ENCODE peak calls at places on chromosome 11, in five cellular contexts. W is dorsolateral prefrontal cortex, U is WTC11, T is omental fat pad, C is HCT116. F is an unnamed sample.

GRCh38 chr11:100961633-100962032 is 168.0 kb downstream of the PGR start:
- DNase-seq in W (no peak), U (no peak), T (no peak), C (no peak), F (no peak)

GRCh38 chr11:17476317-17477083 is at the start of gene ABCC8:
- DNase-seq in W (no peak), U (peak), T (no peak), C (no peak), F (no peak)

GRCh38 chr11:61141601-61142028 is 19.6 kb downstream of the VPS37C start:
- DNase-seq in W (peak), U (no peak), T (no peak), C (no peak), F (no peak)

GRCh38 chr11:61687420-61687819 is 7.2 kb downstream of the DAGLA start:
- DNase-seq in W (no peak), U (no peak), T (no peak), C (no peak), F (no peak)

GRCh38 chr11:61955416-61956135 is 5.4 kb downstream of the BEST1 start:
- DNase-seq in W (no peak), U (peak), T (no peak), C (no peak), F (no peak)

GRCh38 chr11:34514597-34514996 is 1.0 kb upstream of the ELF5 start:
- DNase-seq in W (no peak), U (no peak), T (no peak), C (no peak), F (no peak)

GRCh38 chr11:94769897-94770296 is 1.7 kb downstream of the AMOTL1 start:
- DNase-seq in W (no peak), U (no peak), T (no peak), C (no peak), F (no peak)

GRCh38 chr11:72443016-72443415 is 8.7 kb upstream of the CLPB start:
- DNase-seq in W (no peak), U (no peak), T (no peak), C (no peak), F (no peak)

GRCh38 chr11:60925685-60926267 is 1.5 kb downstream of the TMEM132A start:
- DNase-seq in W (no peak), U (no peak), T (no peak), C (no peak), F (peak)

GRCh38 chr11:6438979-6439571 is 1.7 kb downstream of the HPX start:
- DNase-seq in W (peak), U (peak), T (no peak), C (peak), F (peak)

GRCh38 chr11:120501440-120501839 is 10.1 kb upstream of the GRIK4 start:
- DNase-seq in W (no peak), U (no peak), T (no peak), C (no peak), F (no peak)

GRCh38 chr11:35748644-35749043 is 86.1 kb downstream of the TRIM44 start:
- DNase-seq in W (no peak), U (no peak), T (no peak), C (no peak), F (no peak)

GRCh38 chr11:103892603-103893002 is 143.8 kb upstream of the DDI1 start:
- DNase-seq in W (peak), U (no peak), T (no peak), C (no peak), F (peak)

GRCh38 chr11:8907116-8907515 is 3.9 kb upstream of the AKIP1 start:
- DNase-seq in W (no peak), U (no peak), T (no peak), C (no peak), F (no peak)

GRCh38 chr11:121479355-121479754 is 26.6 kb upstream of the SORL1-AS1 start:
- DNase-seq in W (no peak), U (peak), T (no peak), C (no peak), F (no peak)

GRCh38 chr11:85694385-85694980 is 8.5 kb upstream of the CCDC89 start:
- DNase-seq in W (no peak), U (no peak), T (no peak), C (peak), F (peak)

GRCh38 chr11:35811783-35812182 is 132.1 kb upstream of the LDLRAD3 start:
- DNase-seq in W (no peak), U (no peak), T (no peak), C (no peak), F (no peak)

GRCh38 chr11:130118165-130118564 is 41.4 kb upstream of the ST14 start:
- DNase-seq in W (no peak), U (no peak), T (no peak), C (no peak), F (no peak)

GRCh38 chr11:111601979-111602864 is at the start of gene SIK2:
- DNase-seq in W (peak), U (peak), T (peak), C (peak), F (peak)

GRCh38 chr11:47143322-47143721 is 33.4 kb downstream of the ARFGAP2 start:
- DNase-seq in W (no peak), U (no peak), T (no peak), C (no peak), F (no peak)

GRCh38 chr11:15663778-15664218 is 549.1 kb downstream of the INSC start:
- DNase-seq in W (no peak), U (peak), T (no peak), C (no peak), F (peak)

GRCh38 chr11:116580828-116581227 is 192.0 kb downstream of the BUD13 start:
- DNase-seq in W (no peak), U (peak), T (no peak), C (no peak), F (peak)

GRCh38 chr11:124483422-124483821 is 37.9 kb upstream of the OR8B8 start:
- DNase-seq in W (no peak), U (no peak), T (no peak), C (no peak), F (peak)

GRCh38 chr11:65496304-65497140 is 2.3 kb upstream of the MALAT1 start:
- DNase-seq in W (peak), U (no peak), T (peak), C (no peak), F (peak)

GRCh38 chr11:2797181-2797711 is 88.3 kb downstream of the CDKN1C start:
- DNase-seq in W (peak), U (peak), T (peak), C (no peak), F (no peak)

GRCh38 chr11:71490044-71490730 is 36.9 kb upstream of the KRTAP5-7 start:
- DNase-seq in W (no peak), U (no peak), T (no peak), C (no peak), F (no peak)

GRCh38 chr11:75161506-75161905 is 10.6 kb downstream of the SLCO2B1 start:
- DNase-seq in W (no peak), U (no peak), T (no peak), C (no peak), F (peak)

GRCh38 chr11:7143908-7144307 is 55.1 kb downstream of the RBMXL2 start:
- DNase-seq in W (no peak), U (no peak), T (no peak), C (peak), F (peak)

GRCh38 chr11:12565406-12565805 is 108.8 kb upstream of the TEAD1 start:
- DNase-seq in W (no peak), U (no peak), T (no peak), C (no peak), F (no peak)

GRCh38 chr11:69142894-69143293 is 12.8 kb upstream of the SMIM38 start:
- DNase-seq in W (no peak), U (no peak), T (no peak), C (no peak), F (no peak)

GRCh38 chr11:26150046-26150445 is 181.9 kb upstream of the ANO3 start:
- DNase-seq in W (no peak), U (no peak), T (no peak), C (no peak), F (no peak)

GRCh38 chr11:6258571-6258998 is 1.1 kb upstream of the CCKBR start:
- DNase-seq in W (no peak), U (peak), T (no peak), C (no peak), F (peak)

GRCh38 chr11:44270403-44271192 is 39.3 kb downstream of the ALX4 start:
- DNase-seq in W (no peak), U (no peak), T (no peak), C (no peak), F (no peak)

GRCh38 chr11:30165652-30166051 is 65.2 kb upstream of the FSHB start:
- DNase-seq in W (no peak), U (no peak), T (no peak), C (no peak), F (no peak)

GRCh38 chr11:64803163-64803845 is at the start of gene MAP4K2:
- DNase-seq in W (peak), U (peak), T (peak), C (peak), F (peak)

GRCh38 chr11:13691296-13691899 is 22.9 kb downstream of the FAR1 start:
- DNase-seq in W (no peak), U (no peak), T (no peak), C (no peak), F (no peak)

GRCh38 chr11:15199693-15200092 is 85.0 kb downstream of the INSC start:
- DNase-seq in W (no peak), U (no peak), T (no peak), C (no peak), F (no peak)

GRCh38 chr11:29005401-29005980 is 897.3 kb downstream of the METTL15 start:
- DNase-seq in W (no peak), U (peak), T (no peak), C (no peak), F (peak)

DNA sequence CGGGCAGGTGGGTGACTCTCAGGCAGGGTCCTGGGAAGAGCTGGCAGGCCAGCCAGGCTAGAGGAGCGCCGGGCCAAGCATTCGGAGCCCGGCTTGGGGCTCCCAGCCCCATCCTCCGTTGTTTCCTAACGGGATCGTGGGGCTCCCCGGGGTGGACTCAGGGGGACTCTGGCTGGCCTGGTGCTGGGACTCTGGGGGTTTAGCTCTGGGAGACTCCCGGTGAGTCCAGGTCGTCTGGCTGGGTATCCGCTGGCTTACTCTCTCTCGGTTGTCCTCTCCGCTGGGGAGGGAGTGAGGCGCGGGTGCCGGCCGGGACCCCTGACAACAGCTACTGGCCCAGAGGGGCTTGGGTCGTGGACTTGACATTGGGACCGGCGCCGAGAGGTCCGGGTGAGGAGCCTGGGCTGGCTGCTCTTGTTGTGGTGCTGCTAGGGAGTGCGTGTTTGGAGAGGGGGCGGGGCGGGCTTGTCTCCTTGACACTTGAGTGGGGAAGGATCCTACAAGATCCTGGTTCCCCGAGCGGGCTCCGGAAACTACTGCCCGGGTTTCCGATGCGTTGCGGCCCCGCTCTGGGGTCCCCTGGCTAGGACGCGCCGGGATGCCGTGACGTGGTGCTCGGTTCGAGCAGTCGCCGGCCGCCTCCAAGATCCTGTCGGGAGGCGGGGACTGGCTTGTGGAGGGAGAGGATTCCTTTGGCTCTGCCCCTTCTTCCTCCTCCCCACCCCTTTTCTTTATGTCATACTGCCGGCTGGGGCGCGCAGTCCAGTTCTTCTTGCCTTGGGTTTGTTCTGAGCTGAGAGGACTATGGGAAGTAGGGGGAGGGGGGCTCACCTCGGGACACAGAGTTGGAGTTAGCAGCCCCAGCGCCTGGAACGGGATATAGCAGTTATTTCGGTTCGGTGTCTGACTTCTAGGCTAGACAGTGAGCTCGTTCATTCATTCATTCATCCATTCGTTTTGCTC is 585 bp downstream of the EMSY start:
- DNase-seq in W (peak), U (peak), T (peak), C (peak), F (peak)
- TF ChIP-seq CTCF in W (no peak), U (no peak), T (no peak), C (peak), F (no peak)

GRCh38 chr11:133821776-133822175 is 23.5 kb downstream of the SPATA19 start:
- DNase-seq in W (peak), U (peak), T (no peak), C (peak), F (peak)
- TF ChIP-seq CTCF in W (peak), U (peak), T (no peak), C (peak), F (peak)

DNA sequence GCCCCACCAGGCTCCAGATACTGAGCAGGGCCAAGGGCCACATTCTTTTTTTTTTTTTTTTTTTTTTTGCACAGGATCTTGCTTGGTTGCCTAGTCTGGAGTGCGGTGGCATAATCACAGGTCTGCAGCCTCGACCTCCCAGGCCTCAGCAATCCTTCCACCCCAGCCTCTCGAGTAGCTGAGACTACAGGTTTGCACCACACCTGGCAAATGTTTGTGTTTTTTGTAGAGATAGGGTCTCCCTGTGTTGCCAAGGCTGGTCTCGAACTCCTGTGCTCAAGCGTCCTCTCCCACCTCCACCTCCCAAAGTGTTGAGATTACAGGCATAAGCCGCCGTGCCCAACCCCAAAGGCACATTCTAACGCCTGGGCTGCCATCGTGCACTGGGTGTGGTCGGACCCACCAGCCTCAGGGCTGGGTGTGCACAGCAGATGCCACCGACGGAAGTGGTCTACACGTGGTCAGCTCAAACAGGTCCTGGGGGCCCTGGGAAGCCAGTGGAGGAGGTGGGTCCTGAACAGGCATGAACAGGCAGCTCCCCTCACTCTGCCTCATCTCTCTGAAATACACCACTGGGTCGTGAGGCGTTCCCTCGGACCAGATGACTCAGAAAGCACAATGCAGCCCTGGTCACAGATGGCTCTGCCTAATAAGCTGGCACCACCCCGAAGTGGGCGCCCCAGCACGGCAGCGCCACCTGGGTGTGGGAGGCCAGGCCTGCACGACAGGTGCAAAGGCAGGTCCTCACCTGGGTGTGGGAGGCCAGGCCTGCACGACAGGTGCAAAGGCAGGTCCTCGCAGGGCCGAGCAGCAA is 5.1 kb upstream of the B4GALNT4 start:
- DNase-seq in W (peak), U (peak), T (no peak), C (peak), F (peak)
- TF ChIP-seq CTCF in W (no peak), U (peak), T (no peak), C (peak), F (peak)

DNA sequence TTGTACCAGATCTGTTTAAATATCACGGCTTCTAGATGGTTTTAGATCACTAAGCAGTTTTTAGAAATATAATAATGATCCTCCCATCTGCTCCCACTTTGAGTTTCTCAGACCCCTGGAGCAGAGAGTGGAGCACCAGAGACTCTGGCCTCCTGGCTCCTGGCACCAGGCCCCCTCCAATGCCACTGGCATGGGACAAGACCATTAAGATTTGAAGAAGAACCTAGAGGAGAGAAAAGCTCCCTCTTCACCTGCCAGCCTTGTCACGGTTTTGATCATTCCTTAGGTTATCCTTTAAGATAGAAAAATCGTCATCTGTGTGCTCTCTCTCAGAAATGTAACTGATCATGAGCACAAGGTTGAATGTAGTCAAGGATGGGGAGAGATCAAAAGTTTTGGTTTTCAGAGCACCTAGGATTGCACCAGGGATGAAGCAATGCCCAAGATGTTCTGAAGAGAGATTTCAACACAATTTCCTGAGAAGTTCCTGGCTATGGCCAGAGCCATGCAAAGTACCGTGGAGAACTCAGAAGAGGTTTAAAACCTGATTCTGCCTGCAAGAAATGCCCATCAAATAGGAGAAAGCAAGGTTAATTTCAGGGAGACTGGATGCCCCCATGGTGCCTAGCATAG is 22.2 kb downstream of the IL10RA start:
- DNase-seq in W (no peak), U (no peak), T (no peak), C (no peak), F (no peak)
- TF ChIP-seq CTCF in W (no peak), U (no peak), T (no peak), C (no peak), F (no peak)

GRCh38 chr11:131914299-131914902 is 544.0 kb downstream of the NTM start:
- DNase-seq in W (no peak), U (no peak), T (no peak), C (no peak), F (peak)
- TF ChIP-seq CTCF in W (peak), U (no peak), T (no peak), C (no peak), F (peak)

GRCh38 chr11:11034476-11034875 is 176.6 kb upstream of the ZBED5 start:
- DNase-seq in W (no peak), U (no peak), T (no peak), C (no peak), F (no peak)

GRCh38 chr11:11035331-11035730 is 177.5 kb upstream of the ZBED5 start:
- DNase-seq in W (no peak), U (no peak), T (no peak), C (no peak), F (no peak)

GRCh38 chr11:11038339-11039248 is 180.7 kb upstream of the ZBED5 start:
- DNase-seq in W (no peak), U (no peak), T (no peak), C (no peak), F (no peak)

GRCh38 chr11:11037162-11037732 is 179.4 kb upstream of the ZBED5 start:
- DNase-seq in W (no peak), U (no peak), T (no peak), C (no peak), F (no peak)

DNA sequence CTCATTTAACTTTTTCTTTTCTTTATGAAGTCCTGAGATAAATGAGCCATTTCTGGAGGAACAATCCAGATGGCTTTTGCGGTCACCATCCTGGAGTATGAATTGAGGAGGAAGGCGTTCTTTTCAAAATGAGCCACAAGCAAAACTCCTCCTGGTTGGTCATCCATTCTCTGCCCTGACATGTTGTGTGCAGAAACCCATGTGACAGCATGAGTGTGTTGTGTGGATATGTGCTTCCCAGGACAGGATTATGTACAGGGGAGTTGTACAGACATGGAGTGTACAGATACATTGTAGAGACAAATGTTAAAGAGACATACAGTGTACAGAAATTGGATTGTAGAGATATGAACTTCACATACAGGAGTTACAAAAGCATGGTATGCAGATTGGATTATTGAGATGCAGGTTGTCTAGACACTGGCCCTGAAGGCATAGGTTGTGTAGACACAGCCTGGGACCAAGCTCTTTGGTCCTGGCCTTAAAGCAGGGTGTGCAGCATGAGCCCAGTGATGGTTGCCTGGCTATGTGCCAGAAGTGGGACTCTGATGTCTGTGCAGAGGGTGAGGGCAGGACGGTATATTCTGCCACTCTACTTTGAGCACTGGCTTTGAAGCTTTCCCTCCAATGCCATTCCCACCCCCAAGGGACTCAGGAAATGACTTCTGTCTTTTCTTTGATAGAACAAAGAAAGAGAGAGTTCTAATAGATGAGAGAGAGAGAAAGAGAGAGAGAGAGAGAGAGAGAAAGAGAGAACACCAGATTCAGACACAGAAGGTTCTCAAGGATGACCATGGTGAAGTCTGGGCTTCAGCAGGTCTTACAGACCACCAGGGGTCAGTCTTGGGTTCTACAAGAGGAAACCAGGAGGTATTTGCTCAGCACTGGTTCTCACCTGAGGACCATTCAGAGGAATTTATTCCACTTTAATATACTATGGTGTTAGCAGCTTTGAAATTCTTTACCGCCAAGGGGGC is 178.6 kb upstream of the ZBED5 start:
- DNase-seq in W (no peak), U (peak), T (no peak), C (peak), F (peak)
- TF ChIP-seq CTCF in W (peak), U (no peak), T (peak), C (peak), F (peak)

GRCh38 chr11:48210052-48210451 is 6.6 kb upstream of the OR4B1 start:
- DNase-seq in W (no peak), U (no peak), T (no peak), C (no peak), F (peak)
- TF ChIP-seq CTCF in W (no peak), U (no peak), T (no peak), C (peak), F (peak)

GRCh38 chr11:41245704-41246398 is 213.6 kb downstream of the LRRC4C start:
- DNase-seq in W (no peak), U (peak), T (no peak), C (no peak), F (no peak)
- TF ChIP-seq CTCF in W (no peak), U (no peak), T (no peak), C (no peak), F (no peak)